ENCODE peak calls at places on chromosome 16, in four cellular contexts. U is WTC11, Q is HepG2, Z is K562. S is an unnamed sample.
A peak's percentile ranks its signal among the peaks of the same experiment; 100 is the strongest.

GRCh38 chr16:62755938-62756337 is 719.7 kb upstream of the CDH8 start:
- DNase-seq in U (no peak), Q (no peak), Z (no peak), S (no peak)

GRCh38 chr16:63530208-63530607 is 1494.0 kb upstream of the CDH8 start:
- DNase-seq in Z (no peak), U (no peak), Q (no peak), S (no peak)

GRCh38 chr16:30490210-30490609 is 17.7 kb downstream of the ITGAL start:
- DNase-seq in U (no peak), Q (no peak), Z (no peak), S (no peak)

GRCh38 chr16:22217890-22218730 is 12.0 kb downstream of the EEF2K start:
- DNase-seq in Q (no peak), Z (peak; percentile 69), U (no peak), S (peak; percentile 83)

GRCh38 chr16:62225675-62226074 is 189.4 kb upstream of the CDH8 start:
- DNase-seq in U (peak; percentile 94), Z (peak; percentile 43), Q (peak; percentile 76), S (peak; percentile 24)

GRCh38 chr16:88764913-88765349 is 20.1 kb downstream of the PIEZO1 start:
- DNase-seq in Z (no peak), U (peak; percentile 44), Q (no peak), S (no peak)

GRCh38 chr16:19223235-19223847 is 55.3 kb downstream of the SYT17 start:
- DNase-seq in Z (peak; percentile 61), Q (peak; percentile 58), U (peak; percentile 86), S (no peak)

GRCh38 chr16:2031081-2031577 is 4.4 kb downstream of the NHERF2 start:
- DNase-seq in Z (no peak), Q (no peak), U (no peak), S (no peak)

GRCh38 chr16:27677300-27677699 is 127.4 kb downstream of the KATNIP start:
- DNase-seq in U (no peak), Z (no peak), Q (peak; percentile 21), S (no peak)
- TF ChIP-seq ETV6 in U (no peak), Z (no peak), Q (no peak), S (no peak)

GRCh38 chr16:80006175-80006895 is 405.8 kb upstream of the MAF start:
- DNase-seq in Q (no peak), Z (peak; percentile 22), U (no peak), S (no peak)
- TF ChIP-seq ETV6 in Q (no peak), Z (no peak), U (no peak), S (no peak)

GRCh38 chr16:12354296-12354818 is 377.8 kb downstream of the SNX29 start:
- DNase-seq in U (no peak), Q (no peak), Z (no peak), S (no peak)

GRCh38 chr16:12360240-12360639 is 383.7 kb downstream of the SNX29 start:
- DNase-seq in U (no peak), Z (no peak), Q (no peak), S (no peak)

GRCh38 chr16:12358898-12359297 is 382.4 kb downstream of the SNX29 start:
- DNase-seq in Q (no peak), Z (no peak), U (no peak), S (no peak)

GRCh38 chr16:12361016-12361415 is 384.5 kb downstream of the SNX29 start:
- DNase-seq in Q (no peak), U (no peak), Z (no peak), S (no peak)

GRCh38 chr16:12356622-12357365 is 380.3 kb downstream of the SNX29 start:
- DNase-seq in Z (peak; percentile 34), U (no peak), Q (no peak), S (no peak)
- TF ChIP-seq ETV6 in Z (no peak), U (no peak), Q (no peak), S (no peak)

GRCh38 chr16:77724174-77724573 is 1.9 kb downstream of the NUDT7 start:
- DNase-seq in Q (peak; percentile 44), U (no peak), Z (no peak), S (no peak)
- TF ChIP-seq ETV6 in Q (no peak), U (no peak), Z (no peak), S (no peak)

GRCh38 chr16:76639685-76640289 is 362.6 kb downstream of the CNTNAP4 start:
- DNase-seq in U (peak; percentile 21), Z (no peak), Q (peak; percentile 47), S (no peak)
- TF ChIP-seq ETV6 in U (no peak), Z (no peak), Q (no peak), S (no peak)

DNA sequence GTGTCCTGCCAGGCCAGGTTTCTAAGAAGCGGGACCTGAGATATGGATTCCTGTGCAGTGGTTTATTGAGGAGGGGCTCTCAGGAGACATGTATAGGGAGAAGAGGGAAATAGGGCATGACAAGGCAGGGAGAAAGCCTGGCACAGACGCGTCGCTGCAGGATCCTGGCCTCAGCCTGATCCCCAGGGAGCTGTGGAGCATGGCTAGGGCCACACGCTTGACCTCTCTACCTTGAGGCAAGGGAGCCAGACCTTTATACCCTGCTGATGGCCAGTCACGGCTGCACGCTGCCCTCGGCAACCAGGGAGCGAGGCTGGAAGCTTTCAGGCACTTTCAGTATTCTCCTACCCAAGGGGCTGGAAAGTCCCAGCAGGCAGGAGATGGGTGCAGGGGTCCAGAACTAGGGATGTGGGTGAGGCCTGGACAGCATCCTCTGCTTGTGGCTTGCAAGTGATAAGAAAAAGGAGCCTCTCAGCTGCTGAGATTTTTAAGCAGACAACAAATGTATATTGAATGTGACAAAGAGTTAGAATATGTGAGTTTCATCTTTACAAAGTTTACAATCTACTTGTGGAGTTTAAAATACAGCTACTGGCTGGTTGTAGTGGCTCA is 10.0 kb upstream of the KLHL36 start:
- DNase-seq in U (no peak), Z (no peak), Q (no peak), S (no peak)
- TF ChIP-seq ETV6 in U (no peak), Z (no peak), Q (no peak), S (no peak)

GRCh38 chr16:53896711-53897110 is 192.8 kb downstream of the FTO start:
- DNase-seq in Z (no peak), U (no peak), Q (no peak), S (no peak)

GRCh38 chr16:53898993-53899392 is 195.0 kb downstream of the FTO start:
- DNase-seq in Q (peak; percentile 43), Z (no peak), U (no peak), S (no peak)

GRCh38 chr16:53891409-53892139 is 187.6 kb downstream of the FTO start:
- DNase-seq in U (no peak), Z (no peak), Q (no peak), S (no peak)

GRCh38 chr16:53892155-53892554 is 188.2 kb downstream of the FTO start:
- DNase-seq in U (peak; percentile 54), Z (peak; percentile 42), Q (peak; percentile 61), S (no peak)

DNA sequence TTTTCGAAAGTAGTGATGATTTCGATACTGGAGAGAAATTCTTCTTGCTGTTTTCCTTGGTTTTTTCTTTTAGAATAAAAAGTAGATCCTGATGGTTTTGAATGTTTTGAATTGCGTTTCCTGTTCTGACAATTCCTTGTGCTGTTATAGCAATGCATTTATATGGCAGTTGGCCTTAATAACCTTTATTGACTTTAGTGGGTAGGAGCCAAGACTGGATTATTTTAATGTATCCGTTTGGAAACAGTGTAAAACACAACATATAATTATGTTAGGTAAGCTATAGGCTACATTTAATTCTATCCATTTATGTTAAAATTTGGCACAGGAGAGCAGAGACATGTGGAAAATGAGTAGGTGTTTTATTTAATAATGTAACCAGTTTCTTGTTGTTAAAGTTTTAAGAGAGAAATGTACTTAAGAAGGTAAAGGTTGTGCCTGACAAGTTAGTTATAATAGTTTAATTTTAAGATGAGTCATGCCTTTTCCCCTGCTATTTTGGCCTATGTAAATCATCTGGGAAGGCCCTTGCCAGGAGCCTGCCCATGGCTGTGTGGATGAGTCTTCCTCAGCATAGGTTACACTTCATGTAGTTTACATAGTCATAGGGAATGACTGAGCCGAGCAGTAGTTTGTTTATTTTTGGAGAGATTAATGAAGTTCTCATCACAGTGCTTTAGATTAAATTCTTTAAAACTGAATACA is 189.9 kb downstream of the FTO start:
- DNase-seq in Q (no peak), U (no peak), Z (no peak), S (no peak)
- TF ChIP-seq ETV6 in Q (no peak), U (no peak), Z (no peak), S (no peak)

S was measured in GM12878.